ENCODE peak calls at places on chromosomes 13 and 19, in five cellular contexts. E is ovary, B is A549, P is colonic mucosa, W is Panc1. F is an unnamed sample.

GRCh38 chr13:112837371-112838037 is 131.5 kb upstream of the MCF2L start:
- DNase-seq in E (no peak), B (no peak), P (no peak), W (no peak), F (no peak)

GRCh38 chr13:98428256-98428966 is 148.5 kb downstream of the STK24 start:
- DNase-seq in E (no peak), B (no peak), P (no peak), W (no peak), F (no peak)

GRCh38 chr13:99360696-99361095 is 53.5 kb upstream of the GPR183 start:
- DNase-seq in E (no peak), B (no peak), P (no peak), W (no peak), F (no peak)

GRCh38 chr19:3693030-3693925 is 7.0 kb downstream of the PIP5K1C start:
- DNase-seq in E (no peak), B (no peak), P (no peak), W (no peak), F (no peak)

GRCh38 chr13:77733674-77734073 is 36.2 kb downstream of the SLAIN1 start:
- DNase-seq in E (no peak), B (no peak), P (no peak), W (no peak), F (no peak)

GRCh38 chr19:3979289-3979673 is 6.0 kb downstream of the EEF2 start:
- DNase-seq in E (peak), B (no peak), P (no peak), W (no peak), F (no peak)

GRCh38 chr19:4454952-4455738 is 2.4 kb downstream of the UBXN6 start:
- DNase-seq in E (peak), B (no peak), P (no peak), W (no peak), F (no peak)

GRCh38 chr19:27774827-27775226 is 1438.1 kb downstream of the UQCRFS1 start:
- DNase-seq in E (no peak), B (peak), P (no peak), W (no peak), F (no peak)

GRCh38 chr19:1773173-1773572 is 19.9 kb downstream of the ONECUT3 start:
- DNase-seq in E (no peak), B (no peak), P (no peak), W (no peak), F (peak)

GRCh38 chr13:83327091-83327490 is 555.2 kb downstream of the SLITRK1 start:
- DNase-seq in E (no peak), B (no peak), P (no peak), W (no peak), F (no peak)

GRCh38 chr13:31444266-31444862 is 244.6 kb downstream of the B3GLCT start:
- DNase-seq in E (no peak), B (no peak), P (no peak), W (no peak), F (no peak)

GRCh38 chr13:110627351-110627750 is 12.0 kb downstream of the NAXD start:
- DNase-seq in E (no peak), B (no peak), P (no peak), W (no peak), F (no peak)

GRCh38 chr19:4985551-4985991 is 16.7 kb downstream of the KDM4B start:
- DNase-seq in E (no peak), B (no peak), P (no peak), W (no peak), F (no peak)

GRCh38 chr13:82772802-82773201 is 1109.5 kb downstream of the SLITRK1 start:
- DNase-seq in E (no peak), B (no peak), P (no peak), W (no peak), F (no peak)

GRCh38 chr13:60275208-60275607 is 111.5 kb upstream of the DIAPH3 start:
- DNase-seq in E (no peak), B (no peak), P (no peak), W (no peak), F (no peak)

GRCh38 chr19:8575467-8575997 is 1.7 kb downstream of the MYO1F start:
- DNase-seq in E (no peak), B (peak), P (peak), W (no peak), F (no peak)

GRCh38 chr13:65453982-65454381 is 1776.2 kb downstream of the PCDH9 start:
- DNase-seq in E (no peak), B (no peak), P (no peak), W (no peak), F (no peak)

GRCh38 chr13:104318121-104318520 is 1251.9 kb upstream of the SLC10A2 start:
- DNase-seq in E (no peak), B (no peak), P (no peak), W (no peak), F (no peak)

GRCh38 chr13:111117289-111117688 is 2.2 kb downstream of the ARHGEF7 start:
- DNase-seq in E (no peak), B (no peak), P (no peak), W (no peak), F (no peak)

GRCh38 chr13:42075517-42075916 is 27.1 kb downstream of the DGKH start:
- DNase-seq in E (no peak), B (no peak), P (no peak), W (no peak), F (no peak)

GRCh38 chr19:2119916-2120785 is 23.4 kb downstream of the IZUMO4 start:
- DNase-seq in E (no peak), B (no peak), P (no peak), W (no peak), F (no peak)

GRCh38 chr13:24254151-24254810 is 55.1 kb upstream of the C1QTNF9 start:
- DNase-seq in E (no peak), B (no peak), P (no peak), W (no peak), F (no peak)

GRCh38 chr13:34842466-34842865 is 99.6 kb upstream of the NBEA start:
- DNase-seq in E (no peak), B (no peak), P (no peak), W (no peak), F (no peak)

GRCh38 chr19:898663-899062 is 5.4 kb downstream of the RNU6-9 start:
- DNase-seq in E (no peak), B (no peak), P (no peak), W (no peak), F (no peak)

GRCh38 chr19:52638601-52639000 is 446 bp upstream of the ZNF83 start:
- DNase-seq in E (no peak), B (no peak), P (no peak), W (no peak), F (no peak)

GRCh38 chr13:111420113-111420876 is 99.9 kb downstream of the TEX29 start:
- DNase-seq in E (no peak), B (no peak), P (no peak), W (no peak), F (no peak)

GRCh38 chr13:31803327-31803726 is 64.0 kb downstream of the RXFP2 start:
- DNase-seq in E (no peak), B (no peak), P (no peak), W (no peak), F (no peak)

GRCh38 chr19:19485161-19485997 is 30.0 kb downstream of the TSSK6 start:
- DNase-seq in E (no peak), B (no peak), P (no peak), W (no peak), F (no peak)

GRCh38 chr19:13974073-13974472 is 21.8 kb downstream of the DCAF15 start:
- DNase-seq in E (no peak), B (peak), P (no peak), W (no peak), F (no peak)

GRCh38 chr19:1905863-1906375 is 720 bp downstream of the ADAT3 start:
- DNase-seq in E (no peak), B (no peak), P (no peak), W (no peak), F (no peak)

GRCh38 chr13:45439000-45439399 is 20.8 kb upstream of the SLC25A30 start:
- DNase-seq in E (no peak), B (no peak), P (no peak), W (no peak), F (no peak)

GRCh38 chr19:8663920-8664670 is 33.7 kb downstream of the NFILZ start:
- DNase-seq in E (no peak), B (no peak), P (no peak), W (no peak), F (no peak)

GRCh38 chr13:108020027-108020426 is 195.3 kb downstream of the LIG4 start:
- DNase-seq in E (no peak), B (no peak), P (no peak), W (no peak), F (no peak)

GRCh38 chr19:1590641-1591397 is 1.8 kb downstream of the MBD3 start:
- DNase-seq in E (no peak), B (peak), P (no peak), W (no peak), F (no peak)

GRCh38 chr13:77507931-77508776 is 27.4 kb upstream of the SCEL start:
- DNase-seq in E (no peak), B (peak), P (no peak), W (no peak), F (no peak)

GRCh38 chr19:39103151-39103550 is 19.0 kb downstream of the ACP7 start:
- DNase-seq in E (no peak), B (no peak), P (no peak), W (no peak), F (no peak)

GRCh38 chr19:49667473-49667872 is 1.7 kb downstream of the BCL2L12 start:
- DNase-seq in E (no peak), B (no peak), P (no peak), W (no peak), F (no peak)

GRCh38 chr19:49663224-49663623 is 2.4 kb downstream of the IRF3 start:
- DNase-seq in E (no peak), B (no peak), P (no peak), W (no peak), F (no peak)

GRCh38 chr19:49665301-49666119 is at the start of the genes BCL2L12 and IRF3:
- DNase-seq in E (peak), B (peak), P (peak), W (no peak), F (peak)

GRCh38 chr19:49664171-49665070 is 1.2 kb downstream of the IRF3 start:
- DNase-seq in E (peak), B (peak), P (peak), W (no peak), F (no peak)

GRCh38 chr19:49666120-49666444 is 349 bp downstream of the BCL2L12 start:
- DNase-seq in E (no peak), B (peak), P (no peak), W (no peak), F (no peak)
- TF ChIP-seq CTCF in E (no peak), B (no peak), P (no peak), W (no peak), F (peak)

DNA sequence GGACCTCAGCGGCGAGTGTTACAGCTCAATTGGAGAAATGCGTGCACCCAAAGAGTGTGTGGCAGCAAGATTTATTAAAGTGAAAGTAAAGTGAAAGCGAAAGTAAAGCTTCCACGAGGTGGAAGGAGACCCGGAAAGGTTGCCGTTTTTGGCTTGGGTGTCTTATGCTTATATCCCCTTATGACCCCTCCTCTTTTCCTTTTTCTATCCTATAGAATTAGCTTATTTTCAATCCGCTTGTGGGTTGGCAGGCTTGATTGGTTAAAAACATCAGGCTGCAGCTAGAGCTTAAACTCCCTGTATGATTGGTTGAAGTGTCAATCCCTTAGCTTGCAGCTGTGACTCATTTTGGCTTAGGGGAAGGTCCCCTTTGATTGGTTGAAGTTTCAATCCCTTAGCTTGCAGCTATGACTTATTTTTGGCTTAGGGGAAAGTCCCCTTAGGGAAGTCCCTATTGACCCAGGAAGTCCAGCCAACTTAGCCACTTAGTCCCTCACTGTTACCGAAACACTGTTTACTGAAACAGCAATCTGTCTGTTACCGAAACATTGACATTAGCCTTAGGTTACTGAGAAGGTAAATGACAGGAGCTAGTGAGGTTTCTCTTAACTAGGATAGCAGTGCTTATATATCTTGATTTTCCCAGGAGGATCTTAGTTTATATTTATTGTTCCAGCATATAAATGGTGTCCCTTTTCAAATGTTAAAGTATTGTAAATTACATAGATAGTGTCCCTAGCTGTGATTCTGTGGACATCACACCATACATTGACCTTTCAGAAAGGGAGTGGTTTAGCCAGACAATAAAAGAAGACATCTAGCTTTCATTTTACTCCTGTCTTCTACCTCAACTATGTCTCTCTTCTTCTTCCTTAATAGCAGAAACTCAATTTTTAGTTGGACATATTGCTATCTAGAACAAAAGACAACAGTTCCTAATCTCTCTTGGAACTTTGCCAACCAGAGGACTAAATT is 575.8 kb downstream of the DACH1 start:
- DNase-seq in E (peak), B (peak), P (no peak), W (peak), F (peak)
- H3K4me3 ChIP-seq in E (peak), B (peak), P (peak), W (peak), F (peak)

DNA sequence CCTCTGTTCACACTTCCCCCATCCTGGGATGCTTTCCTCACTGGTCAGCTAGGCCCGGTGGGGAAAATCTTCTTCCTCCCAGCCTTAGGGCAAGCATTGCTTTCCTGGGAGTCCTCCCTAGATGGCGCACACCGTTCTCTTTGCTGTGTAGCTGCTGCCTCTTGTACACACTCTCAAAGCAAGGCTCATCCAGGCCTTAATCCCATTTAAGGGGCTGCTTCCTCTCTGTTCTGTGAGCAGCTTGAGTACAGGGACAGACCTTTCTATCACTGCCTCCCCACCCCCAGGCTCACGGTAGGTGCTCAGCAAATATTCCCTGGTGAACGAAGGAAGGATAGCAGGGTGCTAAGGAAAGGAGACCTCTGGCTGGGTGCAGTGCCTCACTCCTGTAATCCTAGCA is 11.0 kb downstream of the SLC7A10 start:
- DNase-seq in E (no peak), B (peak), P (no peak), W (no peak), F (no peak)
- TF ChIP-seq CTCF in E (no peak), B (peak), P (no peak), W (no peak), F (peak)

DNA sequence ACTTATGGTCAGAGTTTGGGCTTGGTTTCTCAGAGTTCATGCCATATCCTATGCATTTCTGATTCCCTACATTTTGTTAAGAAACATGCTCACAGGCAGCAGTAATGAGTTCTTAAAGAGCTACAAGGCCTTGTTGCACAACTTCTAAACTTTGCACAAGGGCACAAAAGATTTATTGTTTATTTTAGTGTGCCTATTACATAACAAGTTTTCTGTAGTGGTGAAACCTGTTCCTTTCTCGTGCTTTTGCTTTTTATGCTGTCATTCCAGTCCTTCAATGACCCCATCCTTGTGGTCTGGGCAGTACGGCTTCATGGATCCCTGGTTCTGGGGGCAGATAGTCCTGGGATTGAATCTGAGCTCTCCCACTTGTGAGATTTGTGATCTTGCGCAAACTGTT is 17.8 kb downstream of the ZNF507 start:
- DNase-seq in E (no peak), B (peak), P (no peak), W (no peak), F (no peak)
- H3K4me3 ChIP-seq in E (no peak), B (no peak), P (no peak), W (no peak), F (no peak)

GRCh38 chr19:10439588-10439987 is 19.2 kb downstream of the PDE4A start:
- DNase-seq in E (no peak), B (no peak), P (no peak), W (no peak), F (no peak)
- TF ChIP-seq CTCF in E (no peak), B (no peak), P (no peak), W (no peak), F (no peak)

GRCh38 chr13:26961890-26962615 is 201.5 kb upstream of the GPR12 start:
- DNase-seq in E (no peak), B (no peak), P (peak), W (no peak), F (no peak)

GRCh38 chr13:26965976-26966375 is 205.4 kb upstream of the GPR12 start:
- DNase-seq in E (peak), B (no peak), P (no peak), W (no peak), F (no peak)

GRCh38 chr13:26962671-26963070 is 202.1 kb upstream of the GPR12 start:
- DNase-seq in E (no peak), B (no peak), P (no peak), W (no peak), F (no peak)

GRCh38 chr13:26965058-26965380 is 204.4 kb upstream of the GPR12 start:
- DNase-seq in E (no peak), B (no peak), P (no peak), W (no peak), F (no peak)

GRCh38 chr13:26964278-26965057 is 203.9 kb upstream of the GPR12 start:
- DNase-seq in E (no peak), B (no peak), P (no peak), W (no peak), F (no peak)
- H3K4me3 ChIP-seq in E (no peak), B (no peak), P (no peak), W (no peak), F (no peak)

GRCh38 chr19:44202470-44202869 is 9.9 kb upstream of the ZNF227 start:
- DNase-seq in E (no peak), B (no peak), P (no peak), W (no peak), F (no peak)

GRCh38 chr19:44192127-44192526 is 20.2 kb upstream of the ZNF227 start:
- DNase-seq in E (no peak), B (no peak), P (no peak), W (no peak), F (no peak)

DNA sequence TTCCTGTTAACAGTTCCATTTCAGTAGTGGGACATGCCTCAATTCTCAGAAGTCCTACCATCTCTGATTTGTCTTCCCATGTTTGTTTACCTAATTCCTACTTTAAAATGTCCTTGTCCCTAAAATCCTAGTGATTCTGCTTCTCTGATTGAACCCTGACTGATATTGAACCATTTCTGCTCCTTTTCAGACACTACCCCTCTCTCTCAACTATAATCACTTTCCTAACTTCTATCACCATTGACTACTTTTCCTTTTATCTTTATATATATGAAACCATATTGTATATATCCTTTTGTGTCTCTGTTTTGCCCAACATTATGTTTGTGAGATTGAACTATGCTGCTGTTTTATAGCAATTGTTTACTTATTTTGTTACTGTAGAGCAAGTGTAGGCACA is 15.6 kb upstream of the ZNF227 start:
- DNase-seq in E (no peak), B (no peak), P (no peak), W (no peak), F (no peak)
- TF ChIP-seq CTCF in E (no peak), B (no peak), P (no peak), W (no peak), F (no peak)

GRCh38 chr19:7516281-7516862 is 469 bp downstream of the ZNF358 start:
- DNase-seq in E (peak), B (no peak), P (no peak), W (no peak), F (no peak)

GRCh38 chr19:7515091-7515470 is 822 bp upstream of the ZNF358 start:
- DNase-seq in E (peak), B (no peak), P (peak), W (no peak), F (no peak)

GRCh38 chr19:7519411-7520130 is 2.9 kb upstream of the MCOLN1 start:
- DNase-seq in E (no peak), B (no peak), P (no peak), W (no peak), F (no peak)

GRCh38 chr19:7515471-7516226 is at the start of gene ZNF358:
- DNase-seq in E (peak), B (peak), P (peak), W (no peak), F (no peak)

GRCh38 chr19:7516878-7517277 is 975 bp downstream of the ZNF358 start:
- DNase-seq in E (no peak), B (no peak), P (no peak), W (no peak), F (no peak)
- H3K4me3 ChIP-seq in E (peak), B (peak), P (peak), W (peak), F (peak)

GRCh38 chr13:52664269-52664668 is 11.6 kb downstream of the SUGT1 start:
- DNase-seq in E (no peak), B (no peak), P (no peak), W (no peak), F (no peak)

GRCh38 chr13:52659340-52659739 is 6.7 kb downstream of the SUGT1 start:
- DNase-seq in E (no peak), B (no peak), P (no peak), W (no peak), F (no peak)

GRCh38 chr13:52670726-52671125 is 18.1 kb downstream of the SUGT1 start:
- DNase-seq in E (no peak), B (no peak), P (no peak), W (no peak), F (no peak)

GRCh38 chr13:52669677-52670076 is 17.0 kb downstream of the SUGT1 start:
- DNase-seq in E (no peak), B (no peak), P (no peak), W (no peak), F (no peak)

GRCh38 chr13:52665325-52665724 is 12.7 kb downstream of the SUGT1 start:
- DNase-seq in E (no peak), B (peak), P (no peak), W (no peak), F (no peak)
- TF ChIP-seq CTCF in E (no peak), B (peak), P (peak), W (peak), F (peak)

F was measured in epithelial cell of proximal tubule.